ENCODE peak calls at places on chromosomes 13 and 19, in five cellular contexts. One of them, this sample, is unnamed.

GRCh38 chr13:113926301-113926761 is 47.5 kb downstream of the C13orf46 start:
- DNase-seq in HT1080: no peak
- DNase-seq in activated T-cell treated with anti-CD3 and anti-CD28 coated beads for 1 hour: no peak
- DNase-seq in AG09309: peak
- DNase-seq in hypothalamus: no peak
- DNase-seq in this sample: no peak

GRCh38 chr13:100825551-100825950 is 151.0 kb upstream of the TMTC4 start:
- DNase-seq in AG09309: peak
- DNase-seq in activated T-cell treated with anti-CD3 and anti-CD28 coated beads for 1 hour: no peak
- DNase-seq in hypothalamus: no peak
- DNase-seq in HT1080: no peak
- DNase-seq in this sample: no peak

GRCh38 chr19:8087876-8088275 is 35.3 kb downstream of the CCL25 start:
- DNase-seq in HT1080: no peak
- DNase-seq in AG09309: no peak
- DNase-seq in hypothalamus: no peak
- DNase-seq in activated T-cell treated with anti-CD3 and anti-CD28 coated beads for 1 hour: no peak
- DNase-seq in this sample: no peak

GRCh38 chr13:91154954-91155353 is 192.5 kb upstream of the MIR17HG start:
- DNase-seq in HT1080: no peak
- DNase-seq in hypothalamus: no peak
- DNase-seq in activated T-cell treated with anti-CD3 and anti-CD28 coated beads for 1 hour: no peak
- DNase-seq in AG09309: no peak
- DNase-seq in this sample: no peak

GRCh38 chr19:48633148-48634035 is 3.8 kb downstream of the DBP start:
- DNase-seq in HT1080: no peak
- DNase-seq in hypothalamus: no peak
- DNase-seq in AG09309: no peak
- DNase-seq in activated T-cell treated with anti-CD3 and anti-CD28 coated beads for 1 hour: no peak
- DNase-seq in this sample: no peak

GRCh38 chr19:33900817-33901216 is 104.1 kb downstream of the KCTD15 start:
- DNase-seq in HT1080: no peak
- DNase-seq in AG09309: no peak
- DNase-seq in activated T-cell treated with anti-CD3 and anti-CD28 coated beads for 1 hour: no peak
- DNase-seq in hypothalamus: no peak
- DNase-seq in this sample: no peak

GRCh38 chr13:99892866-99893504 is 78.6 kb downstream of the ZIC5 start:
- DNase-seq in HT1080: no peak
- DNase-seq in hypothalamus: no peak
- DNase-seq in activated T-cell treated with anti-CD3 and anti-CD28 coated beads for 1 hour: no peak
- DNase-seq in AG09309: no peak
- DNase-seq in this sample: no peak

GRCh38 chr13:110333837-110334236 is 26.8 kb downstream of the COL4A2 start:
- DNase-seq in activated T-cell treated with anti-CD3 and anti-CD28 coated beads for 1 hour: no peak
- DNase-seq in hypothalamus: no peak
- DNase-seq in AG09309: no peak
- DNase-seq in HT1080: no peak
- DNase-seq in this sample: no peak

GRCh38 chr19:33346665-33347064 is 26.8 kb upstream of the CEBPG start:
- DNase-seq in HT1080: no peak
- DNase-seq in activated T-cell treated with anti-CD3 and anti-CD28 coated beads for 1 hour: no peak
- DNase-seq in hypothalamus: no peak
- DNase-seq in AG09309: no peak
- DNase-seq in this sample: no peak

GRCh38 chr19:50906217-50906616 is 5.0 kb downstream of the KLK4 start:
- DNase-seq in HT1080: no peak
- DNase-seq in hypothalamus: no peak
- DNase-seq in AG09309: no peak
- DNase-seq in activated T-cell treated with anti-CD3 and anti-CD28 coated beads for 1 hour: peak
- DNase-seq in this sample: no peak

GRCh38 chr13:45086484-45086883 is 33.8 kb upstream of the GTF2F2 start:
- DNase-seq in HT1080: no peak
- DNase-seq in AG09309: peak
- DNase-seq in hypothalamus: no peak
- DNase-seq in activated T-cell treated with anti-CD3 and anti-CD28 coated beads for 1 hour: no peak
- DNase-seq in this sample: no peak

GRCh38 chr19:49437231-49437630 is 4.1 kb downstream of the SLC17A7 start:
- DNase-seq in activated T-cell treated with anti-CD3 and anti-CD28 coated beads for 1 hour: no peak
- DNase-seq in AG09309: no peak
- DNase-seq in HT1080: no peak
- DNase-seq in hypothalamus: no peak
- DNase-seq in this sample: no peak

GRCh38 chr19:42191855-42192254 is 25.6 kb downstream of the DEDD2 start:
- DNase-seq in hypothalamus: no peak
- DNase-seq in activated T-cell treated with anti-CD3 and anti-CD28 coated beads for 1 hour: no peak
- DNase-seq in HT1080: peak
- DNase-seq in AG09309: peak
- DNase-seq in this sample: no peak

GRCh38 chr19:57395710-57396109 is 6.1 kb downstream of the ZNF548 start:
- DNase-seq in HT1080: no peak
- DNase-seq in activated T-cell treated with anti-CD3 and anti-CD28 coated beads for 1 hour: no peak
- DNase-seq in AG09309: no peak
- DNase-seq in hypothalamus: no peak
- DNase-seq in this sample: no peak

GRCh38 chr19:55546822-55547614 is 1.7 kb upstream of the SBK3 start:
- DNase-seq in HT1080: peak
- DNase-seq in activated T-cell treated with anti-CD3 and anti-CD28 coated beads for 1 hour: no peak
- DNase-seq in AG09309: peak
- DNase-seq in hypothalamus: no peak
- DNase-seq in this sample: no peak

GRCh38 chr19:13079542-13079986 is 23.1 kb downstream of the LYL1 start:
- DNase-seq in AG09309: no peak
- DNase-seq in hypothalamus: no peak
- DNase-seq in activated T-cell treated with anti-CD3 and anti-CD28 coated beads for 1 hour: no peak
- DNase-seq in HT1080: no peak
- DNase-seq in this sample: no peak

GRCh38 chr19:34808566-34808965 is 35.6 kb upstream of the ZNF599 start:
- DNase-seq in hypothalamus: no peak
- DNase-seq in AG09309: peak
- DNase-seq in activated T-cell treated with anti-CD3 and anti-CD28 coated beads for 1 hour: no peak
- DNase-seq in HT1080: peak
- DNase-seq in this sample: no peak

GRCh38 chr19:15246198-15246481 is 13.9 kb upstream of the EPHX3 start:
- DNase-seq in hypothalamus: no peak
- DNase-seq in HT1080: no peak
- DNase-seq in activated T-cell treated with anti-CD3 and anti-CD28 coated beads for 1 hour: no peak
- DNase-seq in AG09309: no peak
- DNase-seq in this sample: no peak

GRCh38 chr19:40241809-40242384 is 15.4 kb upstream of the CCNP start:
- DNase-seq in HT1080: no peak
- DNase-seq in activated T-cell treated with anti-CD3 and anti-CD28 coated beads for 1 hour: no peak
- DNase-seq in hypothalamus: peak
- DNase-seq in AG09309: no peak
- DNase-seq in this sample: peak

GRCh38 chr19:33784432-33784831 is 12.2 kb upstream of the KCTD15 start:
- DNase-seq in AG09309: no peak
- DNase-seq in activated T-cell treated with anti-CD3 and anti-CD28 coated beads for 1 hour: no peak
- DNase-seq in hypothalamus: no peak
- DNase-seq in HT1080: peak
- DNase-seq in this sample: no peak

GRCh38 chr13:25971077-25971476 is 80.7 kb downstream of the SHISA2 start:
- DNase-seq in AG09309: no peak
- DNase-seq in hypothalamus: no peak
- DNase-seq in activated T-cell treated with anti-CD3 and anti-CD28 coated beads for 1 hour: no peak
- DNase-seq in HT1080: no peak
- DNase-seq in this sample: no peak

GRCh38 chr13:78750735-78751134 is 91.8 kb upstream of the OBI1 start:
- DNase-seq in HT1080: no peak
- DNase-seq in hypothalamus: no peak
- DNase-seq in activated T-cell treated with anti-CD3 and anti-CD28 coated beads for 1 hour: no peak
- DNase-seq in AG09309: no peak
- DNase-seq in this sample: no peak

GRCh38 chr19:2207008-2207407 is 29.1 kb downstream of the PLEKHJ1 start:
- DNase-seq in HT1080: no peak
- DNase-seq in hypothalamus: no peak
- DNase-seq in activated T-cell treated with anti-CD3 and anti-CD28 coated beads for 1 hour: no peak
- DNase-seq in AG09309: no peak
- DNase-seq in this sample: no peak

GRCh38 chr13:24141333-24141910 is 19.1 kb upstream of the SPATA13 start:
- DNase-seq in hypothalamus: no peak
- DNase-seq in HT1080: no peak
- DNase-seq in activated T-cell treated with anti-CD3 and anti-CD28 coated beads for 1 hour: no peak
- DNase-seq in AG09309: no peak
- DNase-seq in this sample: no peak

GRCh38 chr19:50510700-50511068 is 307 bp downstream of the JOSD2 start:
- DNase-seq in activated T-cell treated with anti-CD3 and anti-CD28 coated beads for 1 hour: no peak
- DNase-seq in HT1080: no peak
- DNase-seq in hypothalamus: no peak
- DNase-seq in AG09309: no peak
- DNase-seq in this sample: no peak

GRCh38 chr13:27309967-27310598 is 39.5 kb downstream of the RASL11A start:
- DNase-seq in hypothalamus: no peak
- DNase-seq in activated T-cell treated with anti-CD3 and anti-CD28 coated beads for 1 hour: no peak
- DNase-seq in AG09309: no peak
- DNase-seq in HT1080: peak
- DNase-seq in this sample: no peak

GRCh38 chr19:18422530-18423191 is 3.5 kb downstream of the SSBP4 start:
- DNase-seq in hypothalamus: no peak
- DNase-seq in activated T-cell treated with anti-CD3 and anti-CD28 coated beads for 1 hour: no peak
- DNase-seq in HT1080: no peak
- DNase-seq in AG09309: no peak
- DNase-seq in this sample: no peak

GRCh38 chr13:41696163-41697003 is 239.0 kb downstream of the RGCC start:
- DNase-seq in HT1080: peak
- DNase-seq in AG09309: peak
- DNase-seq in hypothalamus: no peak
- DNase-seq in activated T-cell treated with anti-CD3 and anti-CD28 coated beads for 1 hour: no peak
- DNase-seq in this sample: no peak

GRCh38 chr19:3954107-3954506 is 16.8 kb downstream of the DAPK3 start:
- DNase-seq in activated T-cell treated with anti-CD3 and anti-CD28 coated beads for 1 hour: no peak
- DNase-seq in AG09309: no peak
- DNase-seq in hypothalamus: no peak
- DNase-seq in HT1080: no peak
- DNase-seq in this sample: no peak

GRCh38 chr13:74774252-74774651 is 640.0 kb upstream of the KLF12 start:
- DNase-seq in HT1080: peak
- DNase-seq in AG09309: peak
- DNase-seq in activated T-cell treated with anti-CD3 and anti-CD28 coated beads for 1 hour: no peak
- DNase-seq in hypothalamus: no peak
- DNase-seq in this sample: no peak

GRCh38 chr19:30180691-30181090 is 191.5 kb upstream of the ZNF536 start:
- DNase-seq in activated T-cell treated with anti-CD3 and anti-CD28 coated beads for 1 hour: no peak
- DNase-seq in HT1080: no peak
- DNase-seq in AG09309: no peak
- DNase-seq in hypothalamus: no peak
- DNase-seq in this sample: no peak

This sample was measured in putamen.